ENCODE peak calls at places on chromosome 1, in seven cellular contexts. One of them, this sample, is unnamed.

GRCh38 chr1:117664314-117664713 is 58.5 kb downstream of the TENT5C start:
- DNase-seq in IMR-90: no peak
- DNase-seq in epithelial cell of esophagus: no peak
- DNase-seq in kidney: no peak
- DNase-seq in fibroblast of mammary gland: no peak
- DNase-seq in SJSA1: no peak
- DNase-seq in fibroblast of lung: no peak
- DNase-seq in this sample: no peak

GRCh38 chr1:45337630-45338320 is 2.2 kb upstream of the TOE1 start:
- DNase-seq in IMR-90: no peak
- DNase-seq in epithelial cell of esophagus: no peak
- DNase-seq in kidney: no peak
- DNase-seq in fibroblast of mammary gland: no peak
- DNase-seq in SJSA1: no peak
- DNase-seq in fibroblast of lung: peak; percentile 14
- DNase-seq in this sample: no peak

GRCh38 chr1:31523769-31524168 is 52.5 kb upstream of the TINAGL1 start:
- DNase-seq in IMR-90: no peak
- DNase-seq in epithelial cell of esophagus: peak; percentile 78
- DNase-seq in kidney: peak; percentile 78
- DNase-seq in fibroblast of mammary gland: peak; percentile 7
- DNase-seq in SJSA1: no peak
- DNase-seq in fibroblast of lung: no peak
- DNase-seq in this sample: no peak

GRCh38 chr1:205258313-205259176 is 30.8 kb downstream of the TMCC2 start:
- DNase-seq in IMR-90: peak; percentile 51
- DNase-seq in epithelial cell of esophagus: peak; percentile 94
- DNase-seq in kidney: no peak
- DNase-seq in fibroblast of mammary gland: peak; percentile 51
- DNase-seq in SJSA1: no peak
- DNase-seq in fibroblast of lung: peak; percentile 71
- DNase-seq in this sample: no peak

GRCh38 chr1:210540288-210540687 is 211.6 kb downstream of the HHAT start:
- DNase-seq in IMR-90: no peak
- DNase-seq in epithelial cell of esophagus: no peak
- DNase-seq in kidney: no peak
- DNase-seq in fibroblast of mammary gland: no peak
- DNase-seq in SJSA1: no peak
- DNase-seq in fibroblast of lung: no peak
- DNase-seq in this sample: no peak

GRCh38 chr1:57532299-57532698 is 108.4 kb upstream of the DAB1 start:
- DNase-seq in IMR-90: no peak
- DNase-seq in epithelial cell of esophagus: no peak
- DNase-seq in kidney: no peak
- DNase-seq in fibroblast of mammary gland: no peak
- DNase-seq in SJSA1: no peak
- DNase-seq in fibroblast of lung: no peak
- DNase-seq in this sample: no peak

GRCh38 chr1:8809342-8809736 is 8.1 kb downstream of the RERE start:
- DNase-seq in IMR-90: no peak
- DNase-seq in epithelial cell of esophagus: no peak
- DNase-seq in kidney: no peak
- DNase-seq in fibroblast of mammary gland: no peak
- DNase-seq in SJSA1: no peak
- DNase-seq in fibroblast of lung: no peak
- DNase-seq in this sample: no peak

GRCh38 chr1:51671527-51672325 is 54.8 kb downstream of the OSBPL9 start:
- DNase-seq in IMR-90: peak; percentile 96
- DNase-seq in epithelial cell of esophagus: no peak
- DNase-seq in kidney: no peak
- DNase-seq in fibroblast of mammary gland: peak; percentile 72
- DNase-seq in SJSA1: peak; percentile 60
- DNase-seq in fibroblast of lung: peak; percentile 85
- DNase-seq in this sample: peak; percentile 64

GRCh38 chr1:61724721-61725694 is at the start of gene TM2D1:
- DNase-seq in IMR-90: peak; percentile 84
- DNase-seq in epithelial cell of esophagus: peak; percentile 91
- DNase-seq in kidney: peak; percentile 96
- DNase-seq in fibroblast of mammary gland: peak; percentile 87
- DNase-seq in SJSA1: peak; percentile 88
- DNase-seq in fibroblast of lung: peak; percentile 86
- DNase-seq in this sample: peak; percentile 48

GRCh38 chr1:32394141-32394889 is at the start of gene BSDC1:
- DNase-seq in IMR-90: peak; percentile 98
- DNase-seq in epithelial cell of esophagus: peak; percentile 98
- DNase-seq in kidney: peak; percentile 99
- DNase-seq in fibroblast of mammary gland: peak; percentile 99
- DNase-seq in SJSA1: peak; percentile 99
- DNase-seq in fibroblast of lung: peak; percentile 98
- DNase-seq in this sample: peak; percentile 91

GRCh38 chr1:20616468-20617156 is 16.6 kb upstream of the PINK1 start:
- DNase-seq in IMR-90: peak; percentile 37
- DNase-seq in epithelial cell of esophagus: no peak
- DNase-seq in kidney: no peak
- DNase-seq in fibroblast of mammary gland: peak; percentile 29
- DNase-seq in SJSA1: no peak
- DNase-seq in fibroblast of lung: peak; percentile 20
- DNase-seq in this sample: no peak

GRCh38 chr1:10686404-10687040 is 109.9 kb downstream of the CASZ1 start:
- DNase-seq in IMR-90: no peak
- DNase-seq in epithelial cell of esophagus: no peak
- DNase-seq in kidney: peak; percentile 93
- DNase-seq in fibroblast of mammary gland: no peak
- DNase-seq in SJSA1: no peak
- DNase-seq in fibroblast of lung: no peak
- DNase-seq in this sample: no peak

GRCh38 chr1:241610056-241610815 is 29.9 kb downstream of the CHML start:
- DNase-seq in IMR-90: peak; percentile 60
- DNase-seq in epithelial cell of esophagus: peak; percentile 65
- DNase-seq in kidney: no peak
- DNase-seq in fibroblast of mammary gland: no peak
- DNase-seq in SJSA1: peak; percentile 62
- DNase-seq in fibroblast of lung: peak; percentile 30
- DNase-seq in this sample: no peak

GRCh38 chr1:10379676-10380075 is 19.2 kb upstream of the PGD start:
- DNase-seq in IMR-90: no peak
- DNase-seq in epithelial cell of esophagus: no peak
- DNase-seq in kidney: no peak
- DNase-seq in fibroblast of mammary gland: no peak
- DNase-seq in SJSA1: no peak
- DNase-seq in fibroblast of lung: no peak
- DNase-seq in this sample: no peak

GRCh38 chr1:177077734-177078489 is 86.6 kb downstream of the ASTN1 start:
- DNase-seq in IMR-90: no peak
- DNase-seq in epithelial cell of esophagus: no peak
- DNase-seq in kidney: peak; percentile 55
- DNase-seq in fibroblast of mammary gland: peak; percentile 10
- DNase-seq in SJSA1: no peak
- DNase-seq in fibroblast of lung: peak; percentile 61
- DNase-seq in this sample: no peak

GRCh38 chr1:232319106-232319505 is 310.8 kb downstream of the SIPA1L2 start:
- DNase-seq in IMR-90: no peak
- DNase-seq in epithelial cell of esophagus: peak; percentile 97
- DNase-seq in kidney: no peak
- DNase-seq in fibroblast of mammary gland: no peak
- DNase-seq in SJSA1: no peak
- DNase-seq in fibroblast of lung: no peak
- DNase-seq in this sample: no peak

GRCh38 chr1:220895412-220895946 is 16.2 kb downstream of the HLX start:
- DNase-seq in IMR-90: no peak
- DNase-seq in epithelial cell of esophagus: no peak
- DNase-seq in kidney: peak; percentile 59
- DNase-seq in fibroblast of mammary gland: no peak
- DNase-seq in SJSA1: no peak
- DNase-seq in fibroblast of lung: no peak
- DNase-seq in this sample: no peak

GRCh38 chr1:173315296-173315695 is 108.2 kb upstream of the TNFSF4 start:
- DNase-seq in IMR-90: no peak
- DNase-seq in epithelial cell of esophagus: no peak
- DNase-seq in kidney: no peak
- DNase-seq in fibroblast of mammary gland: no peak
- DNase-seq in SJSA1: no peak
- DNase-seq in fibroblast of lung: no peak
- DNase-seq in this sample: no peak

DNA sequence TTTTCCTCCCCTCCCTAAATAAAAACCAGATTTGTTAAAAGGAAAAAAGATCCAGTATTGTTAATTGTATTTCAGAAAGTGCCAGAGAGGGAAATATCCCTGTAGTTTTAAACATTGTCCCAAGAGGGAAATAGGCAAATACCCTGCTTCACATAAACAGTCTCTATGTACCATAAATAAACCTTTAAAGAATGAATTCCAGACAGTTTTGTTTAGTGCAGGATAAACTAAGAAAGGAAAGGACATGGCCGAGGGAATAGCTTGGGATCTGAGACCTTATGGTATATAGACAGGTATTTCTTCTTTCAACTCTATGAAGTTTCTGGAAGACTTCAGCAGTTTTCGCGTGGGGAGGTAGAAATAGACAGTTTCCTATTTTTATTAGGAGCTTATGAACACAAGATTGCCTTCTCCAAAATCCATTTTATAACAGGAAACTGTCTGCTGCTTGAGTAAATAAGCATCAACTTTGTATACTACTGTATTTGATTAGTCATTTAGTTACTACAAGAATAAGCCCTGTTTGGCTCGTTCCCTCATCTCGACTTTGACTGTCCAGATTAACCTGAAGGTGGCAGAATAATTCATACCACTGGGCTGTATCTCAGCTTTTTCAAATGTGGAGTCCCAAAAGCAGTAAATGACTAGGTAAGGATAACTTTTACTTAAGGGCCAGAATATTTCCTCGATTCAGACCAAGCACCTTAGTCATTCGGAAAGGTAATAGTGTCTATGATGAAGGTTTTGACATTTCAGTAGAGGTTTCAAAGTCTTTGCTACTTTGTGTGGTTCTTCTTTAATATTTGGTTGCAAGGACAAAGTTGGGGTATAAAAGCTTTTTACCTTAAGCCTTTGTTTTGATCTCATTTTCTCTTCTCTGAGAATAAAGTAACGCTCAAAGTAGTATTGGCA is 177.5 kb downstream of the VPS13D start:
- DNase-seq in IMR-90: peak; percentile 84
- DNase-seq in epithelial cell of esophagus: peak; percentile 66
- DNase-seq in kidney: no peak
- DNase-seq in fibroblast of mammary gland: peak; percentile 83
- DNase-seq in SJSA1: peak; percentile 52
- DNase-seq in fibroblast of lung: peak; percentile 67
- DNase-seq in this sample: peak; percentile 25
- H3K4me3 ChIP-seq in IMR-90: no peak overlapping the region
- H3K4me3 ChIP-seq in epithelial cell of esophagus: no peak overlapping the region
- H3K4me3 ChIP-seq in kidney: no peak overlapping the region
- H3K4me3 ChIP-seq in fibroblast of mammary gland: no peak overlapping the region
- H3K4me3 ChIP-seq in SJSA1: no peak overlapping the region
- H3K4me3 ChIP-seq in fibroblast of lung: no peak overlapping the region
- H3K4me3 ChIP-seq in this sample: no peak overlapping the region

GRCh38 chr1:228354390-228355320 is 52.0 kb downstream of the TRIM11 start:
- DNase-seq in IMR-90: no peak
- DNase-seq in epithelial cell of esophagus: peak; percentile 74
- DNase-seq in kidney: no peak
- DNase-seq in fibroblast of mammary gland: no peak
- DNase-seq in SJSA1: no peak
- DNase-seq in fibroblast of lung: no peak
- DNase-seq in this sample: no peak
- H3K4me3 ChIP-seq in IMR-90: no peak overlapping the region
- H3K4me3 ChIP-seq in epithelial cell of esophagus: no peak overlapping the region
- H3K4me3 ChIP-seq in kidney: no peak overlapping the region
- H3K4me3 ChIP-seq in fibroblast of mammary gland: no peak overlapping the region
- H3K4me3 ChIP-seq in SJSA1: no peak overlapping the region
- H3K4me3 ChIP-seq in fibroblast of lung: no peak overlapping the region
- H3K4me3 ChIP-seq in this sample: no peak overlapping the region

GRCh38 chr1:81695741-81696140 is 105.0 kb upstream of the ADGRL2 start:
- DNase-seq in IMR-90: peak; percentile 81
- DNase-seq in epithelial cell of esophagus: peak; percentile 65
- DNase-seq in kidney: no peak
- DNase-seq in fibroblast of mammary gland: peak; percentile 87
- DNase-seq in SJSA1: peak; percentile 65
- DNase-seq in fibroblast of lung: peak; percentile 93
- DNase-seq in this sample: peak; percentile 70

GRCh38 chr1:81689531-81689941 is 111.2 kb upstream of the ADGRL2 start:
- DNase-seq in IMR-90: peak; percentile 86
- DNase-seq in epithelial cell of esophagus: peak; percentile 61
- DNase-seq in kidney: no peak
- DNase-seq in fibroblast of mammary gland: peak; percentile 93
- DNase-seq in SJSA1: no peak
- DNase-seq in fibroblast of lung: peak; percentile 85
- DNase-seq in this sample: peak; percentile 77

GRCh38 chr1:81699234-81699633 is 101.5 kb upstream of the ADGRL2 start:
- DNase-seq in IMR-90: peak; percentile 80
- DNase-seq in epithelial cell of esophagus: peak; percentile 99
- DNase-seq in kidney: no peak
- DNase-seq in fibroblast of mammary gland: peak; percentile 86
- DNase-seq in SJSA1: no peak
- DNase-seq in fibroblast of lung: peak; percentile 95
- DNase-seq in this sample: peak; percentile 82

GRCh38 chr1:81690881-81691453 is 109.8 kb upstream of the ADGRL2 start:
- DNase-seq in IMR-90: no peak
- DNase-seq in epithelial cell of esophagus: no peak
- DNase-seq in kidney: no peak
- DNase-seq in fibroblast of mammary gland: peak; percentile 54
- DNase-seq in SJSA1: no peak
- DNase-seq in fibroblast of lung: no peak
- DNase-seq in this sample: no peak

DNA sequence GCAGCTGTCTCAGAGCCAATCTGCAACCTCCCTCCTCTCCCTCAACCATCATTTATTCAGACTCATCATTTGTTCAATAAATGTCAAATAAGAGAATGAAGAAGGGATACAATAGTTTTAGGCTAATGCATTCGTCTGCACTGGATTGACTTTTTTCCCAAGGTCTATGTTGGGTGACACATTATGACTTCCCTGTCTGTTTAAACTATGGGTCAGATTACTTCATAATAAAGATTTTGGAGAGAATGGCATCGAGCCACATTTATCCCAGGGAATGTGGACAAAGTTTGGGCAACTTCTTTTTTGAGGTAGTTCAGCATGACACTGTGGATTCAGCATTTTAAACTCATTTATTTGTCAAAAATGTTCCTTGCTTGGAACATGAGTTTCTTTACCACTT is 107.4 kb upstream of the ADGRL2 start:
- DNase-seq in IMR-90: no peak
- DNase-seq in epithelial cell of esophagus: no peak
- DNase-seq in kidney: no peak
- DNase-seq in fibroblast of mammary gland: peak; percentile 27
- DNase-seq in SJSA1: no peak
- DNase-seq in fibroblast of lung: no peak
- DNase-seq in this sample: no peak
- H3K4me3 ChIP-seq in IMR-90: no peak overlapping the region
- H3K4me3 ChIP-seq in epithelial cell of esophagus: no peak overlapping the region
- H3K4me3 ChIP-seq in kidney: no peak overlapping the region
- H3K4me3 ChIP-seq in fibroblast of mammary gland: no peak overlapping the region
- H3K4me3 ChIP-seq in SJSA1: no peak overlapping the region
- H3K4me3 ChIP-seq in fibroblast of lung: no peak overlapping the region
- H3K4me3 ChIP-seq in this sample: no peak overlapping the region

DNA sequence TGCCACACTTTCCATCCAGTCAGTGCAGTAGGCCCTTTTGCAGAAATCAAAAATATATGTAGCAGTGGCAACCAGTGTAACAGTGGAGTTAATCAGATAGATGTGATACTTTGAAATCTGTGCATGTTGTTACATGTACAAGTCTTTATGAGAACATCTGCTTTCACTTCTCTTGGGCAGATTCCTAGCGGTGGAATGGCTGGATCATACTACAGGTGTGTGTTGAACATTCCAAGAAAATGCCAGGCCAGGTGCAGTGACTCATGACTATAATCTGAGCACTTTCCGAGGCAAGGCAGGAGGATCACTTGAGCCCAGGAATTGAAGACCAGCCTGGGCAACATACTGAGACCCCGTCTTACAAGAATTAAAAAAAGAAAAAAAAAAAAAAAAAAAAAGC is 55.3 kb downstream of the GNB1 start:
- DNase-seq in IMR-90: no peak
- DNase-seq in epithelial cell of esophagus: peak; percentile 95
- DNase-seq in kidney: no peak
- DNase-seq in fibroblast of mammary gland: no peak
- DNase-seq in SJSA1: no peak
- DNase-seq in fibroblast of lung: no peak
- DNase-seq in this sample: no peak
- H3K4me3 ChIP-seq in IMR-90: no peak overlapping the region
- H3K4me3 ChIP-seq in epithelial cell of esophagus: no peak overlapping the region
- H3K4me3 ChIP-seq in kidney: no peak overlapping the region
- H3K4me3 ChIP-seq in fibroblast of mammary gland: no peak overlapping the region
- H3K4me3 ChIP-seq in SJSA1: no peak overlapping the region
- H3K4me3 ChIP-seq in fibroblast of lung: no peak overlapping the region
- H3K4me3 ChIP-seq in this sample: no peak overlapping the region